ENCODE peak calls at places on chromosome 19, in seven cellular contexts. L is CD8-positive, alpha-beta T cell; U is OCI-LY7; Y is PC-9; Z is AG10803; T is heart right ventricle; D is choroid plexus epithelial cell. R is an unnamed sample.

GRCh38 chr19:18429717-18430416 is 8.1 kb downstream of the ISYNA1 start:
- DNase-seq in L (no peak), U (no peak), Y (no peak), Z (no peak), T (no peak), D (peak), R (no peak)

GRCh38 chr19:30711296-30711695 is 339.1 kb downstream of the ZNF536 start:
- DNase-seq in L (no peak), U (no peak), Y (no peak), Z (no peak), T (no peak), D (no peak), R (no peak)

GRCh38 chr19:1904385-1905070 is 671 bp upstream of the ADAT3 start:
- DNase-seq in L (no peak), U (peak), Y (peak), Z (no peak), T (no peak), D (peak), R (peak)

GRCh38 chr19:3880471-3881271 is at the start of gene ATCAY:
- DNase-seq in L (no peak), U (no peak), Y (no peak), Z (no peak), T (no peak), D (no peak), R (no peak)

GRCh38 chr19:16328824-16329482 is 4.3 kb downstream of the KLF2 start:
- DNase-seq in L (peak), U (peak), Y (no peak), Z (peak), T (no peak), D (peak), R (no peak)

GRCh38 chr19:15280915-15281683 is 48.9 kb upstream of the EPHX3 start:
- DNase-seq in L (no peak), U (no peak), Y (peak), Z (peak), T (peak), D (peak), R (peak)

GRCh38 chr19:42324655-42325307 is 654 bp upstream of the MEGF8 start:
- DNase-seq in L (no peak), U (no peak), Y (no peak), Z (no peak), T (no peak), D (no peak), R (no peak)

GRCh38 chr19:53780506-53780905 is 43.6 kb downstream of the NLRP12 start:
- DNase-seq in L (no peak), U (no peak), Y (no peak), Z (no peak), T (no peak), D (no peak), R (no peak)

GRCh38 chr19:43660301-43660700 is 9.7 kb downstream of the PLAUR start:
- DNase-seq in L (no peak), U (no peak), Y (no peak), Z (no peak), T (no peak), D (no peak), R (no peak)

GRCh38 chr19:50300814-50301606 is 28.2 kb downstream of the KCNC3 start:
- DNase-seq in L (no peak), U (no peak), Y (no peak), Z (peak), T (no peak), D (peak), R (no peak)

GRCh38 chr19:2495130-2495641 is 19.3 kb downstream of the GADD45B start:
- DNase-seq in L (peak), U (no peak), Y (peak), Z (peak), T (peak), D (peak), R (peak)

GRCh38 chr19:32138416-32138815 is 207.0 kb upstream of the ZNF507 start:
- DNase-seq in L (no peak), U (no peak), Y (no peak), Z (no peak), T (no peak), D (no peak), R (no peak)

GRCh38 chr19:47445937-47446402 is 25.7 kb downstream of the SLC8A2 start:
- DNase-seq in L (peak), U (peak), Y (peak), Z (peak), T (no peak), D (no peak), R (no peak)

GRCh38 chr19:47049307-47049700 is 880 bp upstream of the TMEM160 start:
- DNase-seq in L (no peak), U (no peak), Y (peak), Z (peak), T (no peak), D (peak), R (peak)

GRCh38 chr19:30718728-30719127 is 346.5 kb downstream of the ZNF536 start:
- DNase-seq in L (no peak), U (no peak), Y (no peak), Z (no peak), T (peak), D (no peak), R (no peak)

GRCh38 chr19:4691383-4691782 is 21.2 kb upstream of the MYDGF start:
- DNase-seq in L (no peak), U (no peak), Y (no peak), Z (no peak), T (no peak), D (no peak), R (no peak)

GRCh38 chr19:57559008-57559403 is 657 bp downstream of the ZNF550 start:
- DNase-seq in L (peak), U (peak), Y (peak), Z (peak), T (peak), D (peak), R (no peak)

GRCh38 chr19:45249261-45250033 is 1.6 kb upstream of the MARK4 start:
- DNase-seq in L (no peak), U (no peak), Y (no peak), Z (no peak), T (no peak), D (no peak), R (no peak)

GRCh38 chr19:32870154-32870573 is 597 bp upstream of the SLC7A9 start:
- DNase-seq in L (no peak), U (no peak), Y (no peak), Z (no peak), T (no peak), D (no peak), R (no peak)

GRCh38 chr19:58045411-58046050 is 11.7 kb downstream of the ZSCAN1 start:
- DNase-seq in L (no peak), U (no peak), Y (no peak), Z (no peak), T (no peak), D (no peak), R (no peak)

GRCh38 chr19:43768273-43769050 is 12.3 kb downstream of the KCNN4 start:
- DNase-seq in L (no peak), U (no peak), Y (no peak), Z (peak), T (no peak), D (no peak), R (no peak)

GRCh38 chr19:4866595-4867424 is 657 bp downstream of the PLIN3 start:
- DNase-seq in L (peak), U (peak), Y (peak), Z (peak), T (peak), D (peak), R (no peak)

GRCh38 chr19:40604647-40605200 is 3.6 kb downstream of the LTBP4 start:
- DNase-seq in L (no peak), U (peak), Y (no peak), Z (no peak), T (no peak), D (no peak), R (no peak)

GRCh38 chr19:8702350-8702749 is 3.8 kb upstream of the ACTL9 start:
- DNase-seq in L (no peak), U (no peak), Y (no peak), Z (no peak), T (no peak), D (no peak), R (no peak)

GRCh38 chr19:45782162-45782623 is at the start of gene DMPK:
- DNase-seq in L (no peak), U (no peak), Y (peak), Z (no peak), T (peak), D (no peak), R (no peak)

GRCh38 chr19:10797541-10798256 is 38.3 kb downstream of the TMED1 start:
- DNase-seq in L (peak), U (no peak), Y (no peak), Z (no peak), T (no peak), D (peak), R (no peak)

DNA sequence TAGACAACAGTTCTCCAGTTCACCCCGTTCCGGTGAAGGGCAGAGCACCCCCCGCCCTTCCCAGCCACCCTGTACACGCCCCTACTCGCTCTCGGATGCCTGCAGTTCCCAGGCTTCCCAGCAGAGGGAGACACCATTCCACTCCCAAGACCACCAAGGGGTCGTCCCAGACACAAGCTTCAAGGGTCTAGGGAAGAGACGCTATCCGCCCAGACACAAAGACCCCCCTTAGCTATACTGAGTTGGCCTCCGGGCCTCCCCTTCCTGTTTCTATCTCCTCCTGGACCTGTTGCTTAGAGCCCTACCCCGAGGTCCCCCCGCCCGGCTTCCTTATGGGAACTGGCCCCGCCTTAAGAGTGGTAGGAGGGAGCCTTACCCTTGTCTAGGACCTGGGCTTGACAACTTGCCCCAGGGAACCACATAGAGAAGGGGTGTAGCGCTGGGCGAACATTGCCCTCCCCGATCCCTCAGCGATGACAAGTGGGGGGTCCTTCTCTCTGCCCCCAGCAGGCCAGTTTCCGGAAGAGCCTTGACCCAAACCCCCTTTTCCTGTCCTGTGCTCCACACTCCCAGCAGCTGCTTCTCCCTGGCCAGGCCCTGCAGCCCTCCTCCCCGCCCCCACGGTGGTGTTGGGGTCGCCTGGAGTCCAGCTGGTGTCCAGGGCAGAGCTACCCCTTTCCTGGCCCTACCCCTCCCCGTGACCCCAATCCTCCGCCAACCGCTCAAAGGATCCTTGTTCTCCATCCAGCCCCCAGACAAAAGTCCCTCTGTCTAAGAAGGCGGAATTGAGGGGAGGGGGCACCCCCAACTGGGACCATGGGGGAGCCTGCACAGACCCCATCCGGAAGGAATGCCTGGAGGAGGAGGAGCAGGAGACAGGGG is 726 bp upstream of the FXYD3 start:
- DNase-seq in L (peak), U (peak), Y (peak), Z (peak), T (peak), D (peak), R (no peak)
- H3K4me3 ChIP-seq in L (no peak), U (peak), Y (peak), Z (no peak), T (peak), D (no peak), R (peak)

DNA sequence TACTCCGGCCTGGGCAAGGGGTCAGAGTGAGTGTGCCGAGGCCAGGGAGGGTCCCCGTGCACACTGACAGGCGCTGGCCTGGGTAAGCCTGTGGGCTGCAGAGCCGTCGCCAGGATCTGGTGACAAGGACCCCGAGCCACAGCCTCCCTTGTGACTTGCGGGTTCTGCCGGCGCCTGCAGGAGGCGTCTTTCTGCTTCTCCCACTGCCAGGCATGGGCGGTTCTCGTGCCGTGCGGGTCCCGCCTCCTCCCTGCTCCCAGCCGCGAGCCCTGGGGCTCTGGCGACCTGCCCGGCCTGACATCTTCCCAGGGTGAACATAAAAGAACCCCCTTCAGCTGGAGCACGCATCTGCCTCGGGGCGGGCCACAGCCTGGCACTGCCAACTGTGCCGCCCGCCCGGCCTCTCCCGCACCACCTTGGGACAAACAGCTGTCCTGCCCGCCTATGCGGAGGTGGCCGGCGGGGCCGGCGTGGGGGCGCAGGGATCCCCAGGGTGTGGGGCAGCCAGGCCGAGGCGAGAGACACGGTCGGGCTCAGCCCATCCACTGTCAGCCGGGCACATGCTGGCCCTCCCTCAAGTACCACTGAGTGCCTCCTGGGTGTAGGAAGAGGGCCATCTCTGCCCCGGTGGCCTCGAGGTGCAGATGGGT is 1.5 kb upstream of the HCN2 start:
- DNase-seq in L (peak), U (peak), Y (peak), Z (peak), T (peak), D (peak), R (no peak)
- TF ChIP-seq CTCF in L (peak), U (peak), Y (peak), Z (peak), T (peak), D (peak), R (peak)

GRCh38 chr19:35628264-35628564 is 622 bp upstream of the RBM42 start:
- DNase-seq in L (no peak), U (no peak), Y (no peak), Z (no peak), T (no peak), D (no peak), R (no peak)
- H3K4me3 ChIP-seq in L (peak), U (peak), Y (peak), Z (peak), T (peak), D (peak), R (peak)

GRCh38 chr19:28242317-28242927 is 970.5 kb downstream of the UQCRFS1 start:
- DNase-seq in L (no peak), U (peak), Y (peak), Z (peak), T (peak), D (peak), R (no peak)
- TF ChIP-seq CTCF in L (peak), U (peak), Y (peak), Z (peak), T (peak), D (peak), R (peak)